ENCODE peak calls at places on chromosomes 16 and 17, in seven cellular contexts. One of them, this sample, is unnamed.

GRCh38 chr17:60147553-60148241 is 2.1 kb upstream of the CA4 start:
- DNase-seq in GM23248: no peak
- DNase-seq in GM12864: no peak
- DNase-seq in NCI-H1105: no peak
- DNase-seq in NCI-H2081: no peak
- DNase-seq in transverse colon: peak
- DNase-seq in A549: no peak
- DNase-seq in this sample: no peak

GRCh38 chr17:17057057-17057551 is 14.8 kb downstream of the MPRIP start:
- DNase-seq in GM23248: no peak
- DNase-seq in GM12864: no peak
- DNase-seq in NCI-H1105: no peak
- DNase-seq in NCI-H2081: no peak
- DNase-seq in transverse colon: no peak
- DNase-seq in A549: no peak
- DNase-seq in this sample: no peak

GRCh38 chr17:11885051-11885450 is 112.2 kb downstream of the ZNF18 start:
- DNase-seq in GM23248: no peak
- DNase-seq in GM12864: no peak
- DNase-seq in NCI-H1105: no peak
- DNase-seq in NCI-H2081: no peak
- DNase-seq in transverse colon: no peak
- DNase-seq in A549: no peak
- DNase-seq in this sample: no peak

GRCh38 chr17:72861811-72862210 is 230.7 kb downstream of the SLC39A11 start:
- DNase-seq in GM23248: no peak
- DNase-seq in GM12864: no peak
- DNase-seq in NCI-H1105: no peak
- DNase-seq in NCI-H2081: no peak
- DNase-seq in transverse colon: no peak
- DNase-seq in A549: no peak
- DNase-seq in this sample: no peak

GRCh38 chr16:68079616-68080344 is 5.4 kb upstream of the NFATC3 start:
- DNase-seq in GM23248: no peak
- DNase-seq in GM12864: no peak
- DNase-seq in NCI-H1105: no peak
- DNase-seq in NCI-H2081: no peak
- DNase-seq in transverse colon: peak
- DNase-seq in A549: no peak
- DNase-seq in this sample: peak

GRCh38 chr16:81511371-81511770 is 66.8 kb downstream of the CMIP start:
- DNase-seq in GM23248: peak
- DNase-seq in GM12864: no peak
- DNase-seq in NCI-H1105: no peak
- DNase-seq in NCI-H2081: no peak
- DNase-seq in transverse colon: no peak
- DNase-seq in A549: peak
- DNase-seq in this sample: no peak

GRCh38 chr16:64089697-64090096 is 1032.2 kb downstream of the CDH11 start:
- DNase-seq in GM23248: peak
- DNase-seq in GM12864: no peak
- DNase-seq in NCI-H1105: no peak
- DNase-seq in NCI-H2081: peak
- DNase-seq in transverse colon: no peak
- DNase-seq in A549: peak
- DNase-seq in this sample: no peak

GRCh38 chr17:29090746-29091395 is 47.9 kb downstream of the PIPOX start:
- DNase-seq in GM23248: no peak
- DNase-seq in GM12864: no peak
- DNase-seq in NCI-H1105: no peak
- DNase-seq in NCI-H2081: no peak
- DNase-seq in transverse colon: no peak
- DNase-seq in A549: no peak
- DNase-seq in this sample: no peak

GRCh38 chr16:87264634-87265033 is 52.6 kb downstream of the C16orf95 start:
- DNase-seq in GM23248: no peak
- DNase-seq in GM12864: no peak
- DNase-seq in NCI-H1105: no peak
- DNase-seq in NCI-H2081: no peak
- DNase-seq in transverse colon: no peak
- DNase-seq in A549: no peak
- DNase-seq in this sample: no peak

GRCh38 chr17:29378495-29378894 is 11.7 kb upstream of the TAOK1 start:
- DNase-seq in GM23248: no peak
- DNase-seq in GM12864: no peak
- DNase-seq in NCI-H1105: no peak
- DNase-seq in NCI-H2081: no peak
- DNase-seq in transverse colon: no peak
- DNase-seq in A549: no peak
- DNase-seq in this sample: no peak